ENCODE peak calls at places on chromosome 3, in eight cellular contexts. One of them, this sample, is unnamed.

GRCh38 chr3:155519081-155519480 is 225.6 kb upstream of the STRIT1 start:
- DNase-seq in sigmoid colon: no peak
- DNase-seq in cardiac fibroblast: no peak
- DNase-seq in WTC11: no peak
- DNase-seq in AG09309: no peak
- DNase-seq in GM23338: no peak
- DNase-seq in activated CD8-positive, alpha-beta T cell treated with anti-CD3 and anti-CD28 coated beads for 36 hours: no peak
- DNase-seq in pancreas: no peak
- DNase-seq in this sample: no peak

GRCh38 chr3:18445421-18446066 is 20.4 kb upstream of the SATB1 start:
- DNase-seq in sigmoid colon: peak
- DNase-seq in cardiac fibroblast: no peak
- DNase-seq in WTC11: no peak
- DNase-seq in AG09309: no peak
- DNase-seq in GM23338: peak
- DNase-seq in activated CD8-positive, alpha-beta T cell treated with anti-CD3 and anti-CD28 coated beads for 36 hours: peak
- DNase-seq in pancreas: peak
- DNase-seq in this sample: no peak

GRCh38 chr3:51146781-51147180 is 238.3 kb upstream of the MANF start:
- DNase-seq in sigmoid colon: no peak
- DNase-seq in cardiac fibroblast: no peak
- DNase-seq in WTC11: no peak
- DNase-seq in AG09309: no peak
- DNase-seq in GM23338: no peak
- DNase-seq in activated CD8-positive, alpha-beta T cell treated with anti-CD3 and anti-CD28 coated beads for 36 hours: no peak
- DNase-seq in pancreas: no peak
- DNase-seq in this sample: no peak

GRCh38 chr3:125055165-125055912 is 458 bp downstream of the HEG1 start:
- DNase-seq in sigmoid colon: no peak
- DNase-seq in cardiac fibroblast: peak
- DNase-seq in WTC11: no peak
- DNase-seq in AG09309: no peak
- DNase-seq in GM23338: peak
- DNase-seq in activated CD8-positive, alpha-beta T cell treated with anti-CD3 and anti-CD28 coated beads for 36 hours: peak
- DNase-seq in pancreas: no peak
- DNase-seq in this sample: no peak

GRCh38 chr3:111227216-111227615 is 155.6 kb downstream of the NECTIN3 start:
- DNase-seq in sigmoid colon: no peak
- DNase-seq in cardiac fibroblast: peak
- DNase-seq in WTC11: no peak
- DNase-seq in AG09309: peak
- DNase-seq in GM23338: no peak
- DNase-seq in activated CD8-positive, alpha-beta T cell treated with anti-CD3 and anti-CD28 coated beads for 36 hours: no peak
- DNase-seq in pancreas: no peak
- DNase-seq in this sample: no peak

GRCh38 chr3:81726132-81726531 is 35.3 kb downstream of the GBE1 start:
- DNase-seq in sigmoid colon: no peak
- DNase-seq in cardiac fibroblast: peak
- DNase-seq in WTC11: no peak
- DNase-seq in AG09309: peak
- DNase-seq in GM23338: no peak
- DNase-seq in activated CD8-positive, alpha-beta T cell treated with anti-CD3 and anti-CD28 coated beads for 36 hours: no peak
- DNase-seq in pancreas: no peak
- DNase-seq in this sample: no peak

GRCh38 chr3:89851974-89852621 is 744.7 kb downstream of the EPHA3 start:
- DNase-seq in sigmoid colon: no peak
- DNase-seq in cardiac fibroblast: peak
- DNase-seq in WTC11: peak
- DNase-seq in AG09309: no peak
- DNase-seq in GM23338: peak
- DNase-seq in activated CD8-positive, alpha-beta T cell treated with anti-CD3 and anti-CD28 coated beads for 36 hours: peak
- DNase-seq in pancreas: no peak
- DNase-seq in this sample: no peak

GRCh38 chr3:58116161-58116955 is 94.4 kb downstream of the DNASE1L3 start:
- DNase-seq in sigmoid colon: no peak
- DNase-seq in cardiac fibroblast: no peak
- DNase-seq in WTC11: no peak
- DNase-seq in AG09309: no peak
- DNase-seq in GM23338: no peak
- DNase-seq in activated CD8-positive, alpha-beta T cell treated with anti-CD3 and anti-CD28 coated beads for 36 hours: peak
- DNase-seq in pancreas: no peak
- DNase-seq in this sample: no peak

GRCh38 chr3:64414043-64414442 is 188.8 kb upstream of the PRICKLE2 start:
- DNase-seq in sigmoid colon: no peak
- DNase-seq in cardiac fibroblast: no peak
- DNase-seq in WTC11: no peak
- DNase-seq in AG09309: no peak
- DNase-seq in GM23338: no peak
- DNase-seq in activated CD8-positive, alpha-beta T cell treated with anti-CD3 and anti-CD28 coated beads for 36 hours: no peak
- DNase-seq in pancreas: no peak
- DNase-seq in this sample: no peak

GRCh38 chr3:80618295-80619256 is 850.8 kb upstream of the ROBO1 start:
- DNase-seq in sigmoid colon: no peak
- DNase-seq in cardiac fibroblast: no peak
- DNase-seq in WTC11: no peak
- DNase-seq in AG09309: no peak
- DNase-seq in GM23338: no peak
- DNase-seq in activated CD8-positive, alpha-beta T cell treated with anti-CD3 and anti-CD28 coated beads for 36 hours: no peak
- DNase-seq in pancreas: no peak
- DNase-seq in this sample: no peak

GRCh38 chr3:50605901-50606326 is 5.7 kb downstream of the CISH start:
- DNase-seq in sigmoid colon: no peak
- DNase-seq in cardiac fibroblast: no peak
- DNase-seq in WTC11: no peak
- DNase-seq in AG09309: no peak
- DNase-seq in GM23338: no peak
- DNase-seq in activated CD8-positive, alpha-beta T cell treated with anti-CD3 and anti-CD28 coated beads for 36 hours: peak
- DNase-seq in pancreas: no peak
- DNase-seq in this sample: peak

GRCh38 chr3:184741798-184742675 is 30.2 kb upstream of the MAGEF1 start:
- DNase-seq in sigmoid colon: no peak
- DNase-seq in cardiac fibroblast: no peak
- DNase-seq in WTC11: no peak
- DNase-seq in AG09309: no peak
- DNase-seq in GM23338: peak
- DNase-seq in activated CD8-positive, alpha-beta T cell treated with anti-CD3 and anti-CD28 coated beads for 36 hours: no peak
- DNase-seq in pancreas: no peak
- DNase-seq in this sample: no peak

GRCh38 chr3:171948674-171949073 is 90.7 kb upstream of the FNDC3B start:
- DNase-seq in sigmoid colon: no peak
- DNase-seq in cardiac fibroblast: no peak
- DNase-seq in WTC11: no peak
- DNase-seq in AG09309: no peak
- DNase-seq in GM23338: no peak
- DNase-seq in activated CD8-positive, alpha-beta T cell treated with anti-CD3 and anti-CD28 coated beads for 36 hours: no peak
- DNase-seq in pancreas: no peak
- DNase-seq in this sample: no peak

GRCh38 chr3:123618076-123618703 is 33.3 kb upstream of the HACD2 start:
- DNase-seq in sigmoid colon: no peak
- DNase-seq in cardiac fibroblast: no peak
- DNase-seq in WTC11: no peak
- DNase-seq in AG09309: no peak
- DNase-seq in GM23338: no peak
- DNase-seq in activated CD8-positive, alpha-beta T cell treated with anti-CD3 and anti-CD28 coated beads for 36 hours: no peak
- DNase-seq in pancreas: no peak
- DNase-seq in this sample: no peak

GRCh38 chr3:105976211-105976610 is 107.4 kb upstream of the CBLB start:
- DNase-seq in sigmoid colon: no peak
- DNase-seq in cardiac fibroblast: peak
- DNase-seq in WTC11: no peak
- DNase-seq in AG09309: no peak
- DNase-seq in GM23338: no peak
- DNase-seq in activated CD8-positive, alpha-beta T cell treated with anti-CD3 and anti-CD28 coated beads for 36 hours: no peak
- DNase-seq in pancreas: no peak
- DNase-seq in this sample: no peak

GRCh38 chr3:188090626-188091309 is 63.2 kb upstream of the LPP start:
- DNase-seq in sigmoid colon: no peak
- DNase-seq in cardiac fibroblast: no peak
- DNase-seq in WTC11: no peak
- DNase-seq in AG09309: no peak
- DNase-seq in GM23338: no peak
- DNase-seq in activated CD8-positive, alpha-beta T cell treated with anti-CD3 and anti-CD28 coated beads for 36 hours: no peak
- DNase-seq in pancreas: no peak
- DNase-seq in this sample: no peak

GRCh38 chr3:54575561-54575960 is 352.3 kb downstream of the LRTM1 start:
- DNase-seq in sigmoid colon: no peak
- DNase-seq in cardiac fibroblast: no peak
- DNase-seq in WTC11: no peak
- DNase-seq in AG09309: no peak
- DNase-seq in GM23338: no peak
- DNase-seq in activated CD8-positive, alpha-beta T cell treated with anti-CD3 and anti-CD28 coated beads for 36 hours: no peak
- DNase-seq in pancreas: no peak
- DNase-seq in this sample: no peak

DNA sequence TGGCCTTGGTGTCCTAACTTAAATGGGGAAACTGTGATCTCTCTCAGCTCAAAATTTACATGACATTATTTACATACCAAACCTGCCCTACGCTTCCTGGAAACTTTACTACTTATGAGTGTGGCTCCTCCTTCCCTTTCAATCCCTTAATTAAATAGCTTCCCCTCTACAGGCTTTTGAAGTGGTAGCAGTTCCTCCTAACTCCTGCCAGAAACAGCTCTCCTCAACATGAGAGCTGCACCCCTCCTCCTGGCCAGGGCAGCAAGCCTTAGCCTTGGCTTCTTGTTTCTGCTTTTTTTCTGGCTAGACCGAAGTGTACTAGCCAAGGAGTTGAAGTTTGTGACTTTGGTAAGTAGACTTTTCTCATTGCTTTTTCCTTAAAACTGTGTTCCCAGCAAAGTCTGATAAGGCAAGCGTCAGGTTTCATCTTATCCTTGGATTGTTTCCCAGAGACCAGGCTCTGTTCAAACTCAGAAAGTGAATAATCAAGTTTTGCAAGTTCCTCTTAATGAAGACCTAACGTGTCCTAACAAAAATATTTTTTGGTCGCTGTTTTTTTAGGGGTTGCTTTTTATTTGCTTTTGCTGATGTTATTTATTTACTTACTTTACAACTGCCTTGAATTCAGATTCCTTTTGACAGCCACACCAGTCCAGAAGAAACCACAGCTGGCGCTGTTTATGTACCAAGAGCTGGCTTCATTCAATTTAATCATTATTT is at the start of gene ACP3:
- DNase-seq in sigmoid colon: no peak
- DNase-seq in cardiac fibroblast: peak
- DNase-seq in WTC11: no peak
- DNase-seq in AG09309: peak
- DNase-seq in GM23338: peak
- DNase-seq in activated CD8-positive, alpha-beta T cell treated with anti-CD3 and anti-CD28 coated beads for 36 hours: no peak
- DNase-seq in pancreas: peak
- DNase-seq in this sample: no peak
- TF ChIP-seq CTCF in sigmoid colon: no peak
- TF ChIP-seq CTCF in cardiac fibroblast: no peak
- TF ChIP-seq CTCF in WTC11: no peak
- TF ChIP-seq CTCF in AG09309: no peak
- TF ChIP-seq CTCF in GM23338: no peak
- TF ChIP-seq CTCF in activated CD8-positive, alpha-beta T cell treated with anti-CD3 and anti-CD28 coated beads for 36 hours: no peak
- TF ChIP-seq CTCF in pancreas: no peak
- TF ChIP-seq CTCF in this sample: no peak

GRCh38 chr3:23867400-23867799 is 49.4 kb downstream of the NKIRAS1 start:
- DNase-seq in sigmoid colon: no peak
- DNase-seq in cardiac fibroblast: no peak
- DNase-seq in WTC11: no peak
- DNase-seq in AG09309: no peak
- DNase-seq in GM23338: no peak
- DNase-seq in activated CD8-positive, alpha-beta T cell treated with anti-CD3 and anti-CD28 coated beads for 36 hours: no peak
- DNase-seq in pancreas: no peak
- DNase-seq in this sample: no peak
- TF ChIP-seq CTCF in sigmoid colon: no peak
- TF ChIP-seq CTCF in cardiac fibroblast: no peak
- TF ChIP-seq CTCF in WTC11: no peak
- TF ChIP-seq CTCF in AG09309: no peak
- TF ChIP-seq CTCF in GM23338: peak
- TF ChIP-seq CTCF in activated CD8-positive, alpha-beta T cell treated with anti-CD3 and anti-CD28 coated beads for 36 hours: no peak
- TF ChIP-seq CTCF in pancreas: no peak
- TF ChIP-seq CTCF in this sample: no peak

DNA sequence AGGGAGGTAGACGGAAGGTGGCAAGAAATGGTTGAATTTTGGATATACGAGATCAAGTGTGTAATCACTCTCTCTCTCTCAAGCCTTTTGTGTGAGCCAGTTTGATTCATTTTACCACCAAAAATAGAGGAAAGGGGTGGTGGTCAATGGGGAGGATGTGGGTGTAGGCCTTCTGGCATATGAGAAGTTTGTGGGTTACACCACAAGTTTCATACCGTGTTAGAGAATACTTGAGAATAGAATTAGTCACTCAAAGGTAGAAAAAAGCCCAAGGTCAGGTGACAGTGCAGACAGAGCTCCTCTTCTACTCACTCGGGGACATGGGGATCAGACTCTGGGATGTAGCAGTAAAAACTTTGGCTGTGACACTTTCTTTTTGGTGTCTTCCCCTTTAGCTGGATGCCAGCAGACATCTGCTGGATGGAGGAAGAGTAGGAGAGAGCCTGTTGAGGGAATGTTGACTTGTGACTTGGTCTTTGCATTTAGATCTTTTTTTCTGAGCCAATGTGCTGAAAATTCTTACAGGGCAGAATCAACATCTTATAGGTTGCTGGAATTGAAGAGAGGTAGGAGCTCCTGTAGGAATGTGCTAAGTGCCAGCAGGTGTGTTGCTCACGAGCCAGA is 43.8 kb upstream of the RYK start:
- DNase-seq in sigmoid colon: no peak
- DNase-seq in cardiac fibroblast: no peak
- DNase-seq in WTC11: no peak
- DNase-seq in AG09309: no peak
- DNase-seq in GM23338: no peak
- DNase-seq in activated CD8-positive, alpha-beta T cell treated with anti-CD3 and anti-CD28 coated beads for 36 hours: peak
- DNase-seq in pancreas: no peak
- DNase-seq in this sample: no peak
- TF ChIP-seq CTCF in sigmoid colon: no peak
- TF ChIP-seq CTCF in cardiac fibroblast: no peak
- TF ChIP-seq CTCF in WTC11: no peak
- TF ChIP-seq CTCF in AG09309: no peak
- TF ChIP-seq CTCF in GM23338: no peak
- TF ChIP-seq CTCF in activated CD8-positive, alpha-beta T cell treated with anti-CD3 and anti-CD28 coated beads for 36 hours: no peak
- TF ChIP-seq CTCF in pancreas: no peak
- TF ChIP-seq CTCF in this sample: no peak

DNA sequence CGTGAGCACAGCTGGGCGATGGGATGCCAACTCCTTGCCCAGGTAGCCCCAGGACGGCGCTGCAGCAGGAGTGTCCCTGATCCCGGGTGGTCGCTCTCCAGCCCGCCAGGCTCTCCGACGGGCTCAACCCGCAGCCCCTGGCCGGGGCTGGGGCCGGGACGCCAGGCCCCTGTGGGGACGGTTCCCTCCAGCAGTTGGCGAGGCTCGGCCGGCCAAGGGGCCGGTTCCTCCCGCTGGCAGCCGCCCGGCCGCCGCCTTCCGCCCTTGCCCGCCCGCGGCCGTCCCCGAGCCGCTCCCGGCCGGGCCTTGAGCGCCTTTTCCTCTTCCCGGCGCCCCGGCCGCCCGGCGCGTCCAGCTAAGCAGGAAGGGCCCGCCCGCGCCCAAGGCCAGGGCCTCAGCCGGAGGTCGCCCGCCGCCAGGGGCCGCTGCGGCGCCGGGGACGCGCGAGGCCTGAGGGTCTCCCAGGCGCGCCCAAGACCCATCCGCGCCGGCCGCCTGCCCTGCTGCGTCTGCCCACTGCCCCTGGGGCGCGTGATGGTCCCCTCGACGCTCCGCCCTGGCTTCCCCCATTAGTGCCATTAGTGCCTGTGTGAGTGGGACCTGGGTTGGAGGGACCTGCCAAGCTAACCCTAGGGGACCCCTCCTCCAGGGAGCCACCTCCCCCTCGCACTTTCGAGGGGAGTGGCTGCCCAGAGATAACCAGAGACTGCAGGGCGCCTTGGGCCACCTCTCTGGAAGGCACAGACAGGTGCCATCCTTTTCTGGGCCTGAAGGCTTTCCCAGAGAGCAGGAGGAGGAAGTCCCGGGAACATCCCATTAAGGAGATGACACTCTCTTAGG is 106.4 kb downstream of the FBLN2 start:
- DNase-seq in sigmoid colon: no peak
- DNase-seq in cardiac fibroblast: peak
- DNase-seq in WTC11: peak
- DNase-seq in AG09309: no peak
- DNase-seq in GM23338: peak
- DNase-seq in activated CD8-positive, alpha-beta T cell treated with anti-CD3 and anti-CD28 coated beads for 36 hours: peak
- DNase-seq in pancreas: no peak
- DNase-seq in this sample: no peak
- TF ChIP-seq CTCF in sigmoid colon: no peak
- TF ChIP-seq CTCF in cardiac fibroblast: no peak
- TF ChIP-seq CTCF in WTC11: peak
- TF ChIP-seq CTCF in AG09309: peak
- TF ChIP-seq CTCF in GM23338: peak
- TF ChIP-seq CTCF in activated CD8-positive, alpha-beta T cell treated with anti-CD3 and anti-CD28 coated beads for 36 hours: peak
- TF ChIP-seq CTCF in pancreas: no peak
- TF ChIP-seq CTCF in this sample: peak

This sample was measured in epithelial cell of proximal tubule.